ENCODE peak calls at places on chromosomes 2 and 18, in eight cellular contexts. One of them, this sample, is unnamed.

GRCh38 chr2:229715895-229716507 is 1.6 kb upstream of the DNER start:
- DNase-seq in AG04450: no peak
- DNase-seq in GM13976: no peak
- DNase-seq in ascending aorta: no peak
- DNase-seq in GM10248: peak
- DNase-seq in epithelial cell of esophagus: peak
- DNase-seq in AG09319: no peak
- DNase-seq in HCT116: peak
- DNase-seq in this sample: peak

GRCh38 chr2:8407332-8407731 is 274.5 kb upstream of the ID2 start:
- DNase-seq in AG04450: no peak
- DNase-seq in GM13976: no peak
- DNase-seq in ascending aorta: no peak
- DNase-seq in GM10248: no peak
- DNase-seq in epithelial cell of esophagus: no peak
- DNase-seq in AG09319: no peak
- DNase-seq in HCT116: no peak
- DNase-seq in this sample: no peak

GRCh38 chr2:113158884-113159553 is 14.8 kb upstream of the PSD4 start:
- DNase-seq in AG04450: peak
- DNase-seq in GM13976: no peak
- DNase-seq in ascending aorta: no peak
- DNase-seq in GM10248: no peak
- DNase-seq in epithelial cell of esophagus: no peak
- DNase-seq in AG09319: no peak
- DNase-seq in HCT116: no peak
- DNase-seq in this sample: no peak

GRCh38 chr18:23684515-23685197 is 4.6 kb upstream of the LAMA3 start:
- DNase-seq in AG04450: no peak
- DNase-seq in GM13976: no peak
- DNase-seq in ascending aorta: no peak
- DNase-seq in GM10248: no peak
- DNase-seq in epithelial cell of esophagus: no peak
- DNase-seq in AG09319: no peak
- DNase-seq in HCT116: no peak
- DNase-seq in this sample: no peak

GRCh38 chr18:72910045-72910444 is 42.3 kb upstream of the NETO1 start:
- DNase-seq in AG04450: no peak
- DNase-seq in GM13976: no peak
- DNase-seq in ascending aorta: no peak
- DNase-seq in GM10248: no peak
- DNase-seq in epithelial cell of esophagus: no peak
- DNase-seq in AG09319: no peak
- DNase-seq in HCT116: no peak
- DNase-seq in this sample: no peak

GRCh38 chr2:227374158-227374557 is 4.9 kb downstream of the TM4SF20 start:
- DNase-seq in AG04450: no peak
- DNase-seq in GM13976: no peak
- DNase-seq in ascending aorta: no peak
- DNase-seq in GM10248: no peak
- DNase-seq in epithelial cell of esophagus: peak
- DNase-seq in AG09319: no peak
- DNase-seq in HCT116: no peak
- DNase-seq in this sample: peak

GRCh38 chr2:23486676-23487075 is 101.7 kb downstream of the KLHL29 start:
- DNase-seq in AG04450: peak
- DNase-seq in GM13976: no peak
- DNase-seq in ascending aorta: no peak
- DNase-seq in GM10248: no peak
- DNase-seq in epithelial cell of esophagus: peak
- DNase-seq in AG09319: no peak
- DNase-seq in HCT116: no peak
- DNase-seq in this sample: no peak

GRCh38 chr18:55588876-55589595 is 1.0 kb upstream of the TCF4 start:
- DNase-seq in AG04450: no peak
- DNase-seq in GM13976: peak
- DNase-seq in ascending aorta: no peak
- DNase-seq in GM10248: no peak
- DNase-seq in epithelial cell of esophagus: no peak
- DNase-seq in AG09319: no peak
- DNase-seq in HCT116: no peak
- DNase-seq in this sample: no peak

GRCh38 chr2:234955091-234955511 is 3.3 kb downstream of the SH3BP4 start:
- DNase-seq in AG04450: no peak
- DNase-seq in GM13976: no peak
- DNase-seq in ascending aorta: no peak
- DNase-seq in GM10248: no peak
- DNase-seq in epithelial cell of esophagus: no peak
- DNase-seq in AG09319: no peak
- DNase-seq in HCT116: no peak
- DNase-seq in this sample: no peak

GRCh38 chr18:48007955-48008701 is 77.7 kb upstream of the SMAD2 start:
- DNase-seq in AG04450: no peak
- DNase-seq in GM13976: peak
- DNase-seq in ascending aorta: no peak
- DNase-seq in GM10248: peak
- DNase-seq in epithelial cell of esophagus: peak
- DNase-seq in AG09319: no peak
- DNase-seq in HCT116: no peak
- DNase-seq in this sample: peak

GRCh38 chr18:46877329-46877987 is 39.8 kb downstream of the PIAS2 start:
- DNase-seq in AG04450: no peak
- DNase-seq in GM13976: no peak
- DNase-seq in ascending aorta: no peak
- DNase-seq in GM10248: no peak
- DNase-seq in epithelial cell of esophagus: peak
- DNase-seq in AG09319: no peak
- DNase-seq in HCT116: no peak
- DNase-seq in this sample: no peak

GRCh38 chr2:241816431-241817121 is 7.6 kb downstream of the NEU4 start:
- DNase-seq in AG04450: no peak
- DNase-seq in GM13976: peak
- DNase-seq in ascending aorta: no peak
- DNase-seq in GM10248: no peak
- DNase-seq in epithelial cell of esophagus: no peak
- DNase-seq in AG09319: no peak
- DNase-seq in HCT116: no peak
- DNase-seq in this sample: no peak

GRCh38 chr2:201403904-201404303 is 46.8 kb upstream of the FLACC1 start:
- DNase-seq in AG04450: no peak
- DNase-seq in GM13976: no peak
- DNase-seq in ascending aorta: no peak
- DNase-seq in GM10248: no peak
- DNase-seq in epithelial cell of esophagus: peak
- DNase-seq in AG09319: no peak
- DNase-seq in HCT116: no peak
- DNase-seq in this sample: no peak

GRCh38 chr2:127000194-127000593 is 101.5 kb downstream of the TEX51 start:
- DNase-seq in AG04450: no peak
- DNase-seq in GM13976: no peak
- DNase-seq in ascending aorta: no peak
- DNase-seq in GM10248: no peak
- DNase-seq in epithelial cell of esophagus: no peak
- DNase-seq in AG09319: no peak
- DNase-seq in HCT116: no peak
- DNase-seq in this sample: no peak

GRCh38 chr2:127001751-127002150 is 103.1 kb downstream of the TEX51 start:
- DNase-seq in AG04450: no peak
- DNase-seq in GM13976: no peak
- DNase-seq in ascending aorta: no peak
- DNase-seq in GM10248: no peak
- DNase-seq in epithelial cell of esophagus: no peak
- DNase-seq in AG09319: no peak
- DNase-seq in HCT116: no peak
- DNase-seq in this sample: no peak

GRCh38 chr2:127000937-127001336 is 102.2 kb downstream of the TEX51 start:
- DNase-seq in AG04450: no peak
- DNase-seq in GM13976: no peak
- DNase-seq in ascending aorta: no peak
- DNase-seq in GM10248: no peak
- DNase-seq in epithelial cell of esophagus: peak
- DNase-seq in AG09319: no peak
- DNase-seq in HCT116: no peak
- DNase-seq in this sample: peak

GRCh38 chr2:127004893-127005600 is 101.9 kb downstream of the BIN1 start:
- DNase-seq in AG04450: no peak
- DNase-seq in GM13976: no peak
- DNase-seq in ascending aorta: no peak
- DNase-seq in GM10248: no peak
- DNase-seq in epithelial cell of esophagus: no peak
- DNase-seq in AG09319: no peak
- DNase-seq in HCT116: no peak
- DNase-seq in this sample: no peak

GRCh38 chr2:127003028-127003800 is 103.7 kb downstream of the BIN1 start:
- DNase-seq in AG04450: no peak
- DNase-seq in GM13976: no peak
- DNase-seq in ascending aorta: no peak
- DNase-seq in GM10248: no peak
- DNase-seq in epithelial cell of esophagus: no peak
- DNase-seq in AG09319: no peak
- DNase-seq in HCT116: no peak
- DNase-seq in this sample: no peak
- TF ChIP-seq CTCF in AG04450: no peak
- TF ChIP-seq CTCF in GM13976: no peak
- TF ChIP-seq CTCF in ascending aorta: no peak
- TF ChIP-seq CTCF in GM10248: no peak
- TF ChIP-seq CTCF in epithelial cell of esophagus: no peak
- TF ChIP-seq CTCF in AG09319: no peak
- TF ChIP-seq CTCF in HCT116: no peak
- TF ChIP-seq CTCF in this sample: no peak

GRCh38 chr2:209553913-209554312 is 130.1 kb downstream of the MAP2 start:
- DNase-seq in AG04450: no peak
- DNase-seq in GM13976: no peak
- DNase-seq in ascending aorta: no peak
- DNase-seq in GM10248: no peak
- DNase-seq in epithelial cell of esophagus: no peak
- DNase-seq in AG09319: no peak
- DNase-seq in HCT116: no peak
- DNase-seq in this sample: no peak

GRCh38 chr2:209547726-209548125 is 123.9 kb downstream of the MAP2 start:
- DNase-seq in AG04450: no peak
- DNase-seq in GM13976: no peak
- DNase-seq in ascending aorta: no peak
- DNase-seq in GM10248: no peak
- DNase-seq in epithelial cell of esophagus: no peak
- DNase-seq in AG09319: no peak
- DNase-seq in HCT116: no peak
- DNase-seq in this sample: no peak

DNA sequence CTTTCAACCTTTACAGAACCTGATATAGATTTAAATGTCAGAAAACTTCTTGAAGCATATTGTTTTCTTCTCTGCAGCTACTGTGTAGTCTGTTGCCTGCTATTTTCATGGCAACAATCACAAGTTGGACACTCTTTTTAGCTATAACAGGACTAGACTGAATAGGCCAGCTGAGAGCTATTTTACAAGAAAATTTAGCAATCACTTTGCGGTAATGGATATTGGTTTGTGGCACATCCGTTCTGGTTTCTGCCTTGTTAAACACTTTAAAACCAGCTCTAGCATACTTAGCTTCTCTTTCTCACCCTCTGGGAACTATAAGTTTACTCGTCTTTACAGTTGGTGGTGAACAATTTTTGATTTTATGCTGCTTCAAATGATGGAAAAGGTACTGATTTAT is 125.7 kb downstream of the MAP2 start:
- DNase-seq in AG04450: no peak
- DNase-seq in GM13976: no peak
- DNase-seq in ascending aorta: no peak
- DNase-seq in GM10248: no peak
- DNase-seq in epithelial cell of esophagus: no peak
- DNase-seq in AG09319: no peak
- DNase-seq in HCT116: no peak
- DNase-seq in this sample: no peak
- TF ChIP-seq CTCF in AG04450: no peak
- TF ChIP-seq CTCF in GM13976: no peak
- TF ChIP-seq CTCF in ascending aorta: no peak
- TF ChIP-seq CTCF in GM10248: no peak
- TF ChIP-seq CTCF in epithelial cell of esophagus: no peak
- TF ChIP-seq CTCF in AG09319: no peak
- TF ChIP-seq CTCF in HCT116: no peak
- TF ChIP-seq CTCF in this sample: no peak

DNA sequence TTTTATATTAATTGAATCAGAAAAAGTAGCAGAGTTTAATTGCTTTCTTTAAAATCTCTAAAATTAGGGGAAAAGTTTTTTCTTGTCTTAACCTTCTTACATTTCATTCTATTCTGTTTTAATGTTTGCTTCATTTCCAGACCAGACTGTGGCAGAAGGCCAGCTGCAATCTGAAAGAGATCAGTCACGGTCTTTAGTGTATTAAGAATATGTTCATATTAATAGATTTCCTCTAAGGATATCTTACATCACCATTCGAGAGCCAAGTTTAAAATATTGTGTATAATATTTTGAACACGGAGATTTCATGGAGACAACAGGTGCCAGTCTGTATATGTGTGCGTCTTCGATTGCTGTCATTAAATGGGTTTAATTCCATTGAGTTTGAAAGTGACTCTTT is 230.9 kb upstream of the ZSWIM2 start:
- DNase-seq in AG04450: no peak
- DNase-seq in GM13976: no peak
- DNase-seq in ascending aorta: no peak
- DNase-seq in GM10248: no peak
- DNase-seq in epithelial cell of esophagus: no peak
- DNase-seq in AG09319: no peak
- DNase-seq in HCT116: no peak
- DNase-seq in this sample: no peak
- TF ChIP-seq CTCF in AG04450: no peak
- TF ChIP-seq CTCF in GM13976: no peak
- TF ChIP-seq CTCF in ascending aorta: no peak
- TF ChIP-seq CTCF in GM10248: no peak
- TF ChIP-seq CTCF in epithelial cell of esophagus: no peak
- TF ChIP-seq CTCF in AG09319: no peak
- TF ChIP-seq CTCF in HCT116: no peak
- TF ChIP-seq CTCF in this sample: no peak

DNA sequence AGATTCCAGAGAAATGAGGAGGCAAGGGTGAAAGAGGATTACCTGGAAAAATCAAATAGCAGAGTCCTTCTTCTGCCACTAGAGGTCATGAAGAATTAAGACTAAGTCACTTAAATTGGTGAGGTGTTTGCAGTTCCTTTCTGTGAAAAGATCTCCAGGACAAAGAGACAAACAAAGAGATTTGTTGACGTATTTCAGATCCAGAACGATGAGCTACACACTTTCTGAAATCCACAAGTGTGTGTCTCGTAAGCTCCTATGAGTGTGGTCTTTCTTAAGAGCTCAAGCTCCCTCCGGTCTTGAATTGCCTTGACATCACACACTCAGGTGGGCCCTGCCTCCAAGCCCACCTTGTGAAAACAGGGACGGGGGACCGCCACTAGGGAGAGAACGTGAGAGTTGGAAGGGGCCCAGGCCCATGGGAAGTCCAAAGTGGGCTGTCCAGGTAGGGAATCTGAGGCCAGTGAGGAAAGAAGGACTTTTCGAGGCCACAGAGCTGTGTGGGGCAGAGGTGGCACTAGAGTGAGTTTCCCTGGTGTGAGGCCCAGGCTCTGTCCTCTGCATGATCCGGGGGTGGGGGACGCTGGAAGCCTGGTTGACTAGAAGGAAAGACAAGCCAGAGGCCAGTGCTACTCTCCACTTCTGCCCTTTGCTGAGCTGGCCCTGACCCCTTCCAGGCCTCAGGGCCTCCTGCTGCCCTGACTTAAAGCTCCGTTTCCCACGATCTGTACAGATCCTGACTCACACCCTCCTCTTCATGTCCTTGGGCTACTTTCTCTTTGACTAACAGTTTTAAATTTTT is 168.1 kb upstream of the NCK2 start:
- DNase-seq in AG04450: no peak
- DNase-seq in GM13976: peak
- DNase-seq in ascending aorta: no peak
- DNase-seq in GM10248: peak
- DNase-seq in epithelial cell of esophagus: peak
- DNase-seq in AG09319: peak
- DNase-seq in HCT116: peak
- DNase-seq in this sample: no peak
- TF ChIP-seq CTCF in AG04450: peak
- TF ChIP-seq CTCF in GM13976: peak
- TF ChIP-seq CTCF in ascending aorta: peak
- TF ChIP-seq CTCF in GM10248: peak
- TF ChIP-seq CTCF in epithelial cell of esophagus: peak
- TF ChIP-seq CTCF in AG09319: peak
- TF ChIP-seq CTCF in HCT116: peak
- TF ChIP-seq CTCF in this sample: peak

This sample was measured in activated CD8-positive, alpha-beta T cell treated with anti-CD3 and anti-CD28 coated beads for 36 hours.